ENCODE peak calls at places on chromosomes 6 and 20, in ten cellular contexts. X is epithelial cell of esophagus, O is AG09309, P is LNCaP clone FGC, S is uterus, I is right lobe of liver, Y is psoas muscle, W is cardiac fibroblast, C is Peyer's patch, J is PC-9. R is an unnamed sample.

GRCh38 chr20:21677781-21678180 is 27.7 kb upstream of the PAX1 start:
- DNase-seq in X (no peak), O (no peak), P (no peak), S (no peak), I (no peak), Y (no peak), W (no peak), C (no peak), J (no peak), R (no peak)

GRCh38 chr6:105301756-105302616 is 100.9 kb downstream of the PREP start:
- DNase-seq in X (no peak), O (no peak), P (peak), S (no peak), I (no peak), Y (no peak), W (no peak), C (no peak), J (no peak), R (no peak)

GRCh38 chr20:49100934-49101333 is 54.8 kb downstream of the CSE1L start:
- DNase-seq in X (no peak), O (no peak), P (no peak), S (no peak), I (no peak), Y (no peak), W (no peak), C (no peak), J (no peak), R (no peak)

GRCh38 chr20:2745936-2746635 is 53.5 kb downstream of the EBF4 start:
- DNase-seq in X (no peak), O (no peak), P (no peak), S (no peak), I (no peak), Y (no peak), W (no peak), C (peak), J (no peak), R (no peak)

GRCh38 chr6:139080255-139080920 is 51.8 kb downstream of the ABRACL start:
- DNase-seq in X (peak), O (no peak), P (no peak), S (no peak), I (no peak), Y (peak), W (peak), C (no peak), J (no peak), R (no peak)

GRCh38 chr20:19095762-19096161 is 116.7 kb upstream of the SLC24A3 start:
- DNase-seq in X (no peak), O (no peak), P (no peak), S (no peak), I (no peak), Y (no peak), W (no peak), C (no peak), J (no peak), R (no peak)

GRCh38 chr6:126232671-126233070 is 107.2 kb upstream of the CENPW start:
- DNase-seq in X (no peak), O (no peak), P (no peak), S (no peak), I (no peak), Y (no peak), W (no peak), C (no peak), J (no peak), R (no peak)

GRCh38 chr6:43570876-43571441 is 4.9 kb downstream of the XPO5 start:
- DNase-seq in X (peak), O (no peak), P (peak), S (no peak), I (no peak), Y (no peak), W (peak), C (no peak), J (no peak), R (no peak)

GRCh38 chr6:41698350-41698781 is 37.0 kb downstream of the TFEB start:
- DNase-seq in X (no peak), O (peak), P (no peak), S (no peak), I (no peak), Y (no peak), W (peak), C (no peak), J (peak), R (no peak)

GRCh38 chr6:131116755-131117360 is 18.4 kb upstream of the AKAP7 start:
- DNase-seq in X (peak), O (no peak), P (no peak), S (no peak), I (no peak), Y (no peak), W (peak), C (no peak), J (no peak), R (no peak)

GRCh38 chr6:158110986-158111385 is 57.1 kb downstream of the SERAC1 start:
- DNase-seq in X (no peak), O (no peak), P (no peak), S (no peak), I (no peak), Y (no peak), W (no peak), C (no peak), J (no peak), R (no peak)

GRCh38 chr6:64146094-64146493 is 510.5 kb downstream of the PHF3 start:
- DNase-seq in X (peak), O (no peak), P (no peak), S (no peak), I (no peak), Y (no peak), W (no peak), C (no peak), J (no peak), R (no peak)

GRCh38 chr20:63941282-63942060 is 14.7 kb downstream of the UCKL1 start:
- DNase-seq in X (peak), O (no peak), P (no peak), S (peak), I (peak), Y (peak), W (no peak), C (peak), J (no peak), R (no peak)

GRCh38 chr6:149766156-149766768 is 16.7 kb downstream of the PCMT1 start:
- DNase-seq in X (peak), O (peak), P (no peak), S (no peak), I (no peak), Y (no peak), W (peak), C (peak), J (no peak), R (no peak)

GRCh38 chr20:35871311-35871771 is 83.0 kb downstream of the SCAND1 start:
- DNase-seq in X (peak), O (no peak), P (no peak), S (peak), I (no peak), Y (no peak), W (peak), C (no peak), J (peak), R (no peak)

GRCh38 chr6:43812850-43813584 is 43.0 kb downstream of the VEGFA start:
- DNase-seq in X (no peak), O (no peak), P (no peak), S (no peak), I (no peak), Y (no peak), W (no peak), C (peak), J (peak), R (no peak)

GRCh38 chr6:127475823-127476176 is 16.6 kb upstream of the KIAA0408 start:
- DNase-seq in X (peak), O (no peak), P (no peak), S (no peak), I (no peak), Y (peak), W (no peak), C (no peak), J (no peak), R (peak)

GRCh38 chr6:46116289-46116688 is 13.5 kb upstream of the ENPP4 start:
- DNase-seq in X (no peak), O (no peak), P (no peak), S (no peak), I (no peak), Y (no peak), W (no peak), C (no peak), J (no peak), R (no peak)

GRCh38 chr6:151475653-151476523 is 17.9 kb upstream of the CCDC170 start:
- DNase-seq in X (peak), O (no peak), P (no peak), S (peak), I (no peak), Y (no peak), W (peak), C (peak), J (peak), R (no peak)

GRCh38 chr6:43628392-43629103 is 516 bp downstream of the GTPBP2 start:
- DNase-seq in X (peak), O (no peak), P (no peak), S (peak), I (peak), Y (peak), W (peak), C (peak), J (peak), R (no peak)

GRCh38 chr6:36324715-36325114 is 12.0 kb downstream of the BNIP5 start:
- DNase-seq in X (no peak), O (no peak), P (no peak), S (no peak), I (no peak), Y (no peak), W (no peak), C (no peak), J (no peak), R (no peak)

GRCh38 chr6:37103169-37104039 is 66.5 kb upstream of the PIM1 start:
- DNase-seq in X (peak), O (no peak), P (peak), S (peak), I (peak), Y (peak), W (no peak), C (peak), J (peak), R (no peak)

GRCh38 chr6:119112856-119113530 is 34.5 kb upstream of the FAM184A start:
- DNase-seq in X (no peak), O (no peak), P (no peak), S (no peak), I (no peak), Y (no peak), W (peak), C (no peak), J (no peak), R (no peak)

GRCh38 chr6:48069280-48069679 is 41.7 kb downstream of the PTCHD4 start:
- DNase-seq in X (no peak), O (no peak), P (no peak), S (no peak), I (no peak), Y (no peak), W (no peak), C (no peak), J (no peak), R (no peak)

GRCh38 chr6:46876126-46876525 is 45.6 kb downstream of the ADGRF5 start:
- DNase-seq in X (peak), O (no peak), P (no peak), S (peak), I (peak), Y (no peak), W (peak), C (no peak), J (peak), R (no peak)

GRCh38 chr6:9516207-9516606 is 898.7 kb downstream of the TFAP2A start:
- DNase-seq in X (peak), O (no peak), P (no peak), S (no peak), I (no peak), Y (no peak), W (peak), C (no peak), J (peak), R (no peak)

GRCh38 chr20:48070961-48071645 is 285.8 kb upstream of the SULF2 start:
- DNase-seq in X (no peak), O (no peak), P (no peak), S (peak), I (no peak), Y (no peak), W (no peak), C (no peak), J (no peak), R (no peak)

GRCh38 chr6:67629268-67629667 is 1005.8 kb upstream of the ADGRB3 start:
- DNase-seq in X (no peak), O (no peak), P (no peak), S (no peak), I (no peak), Y (no peak), W (peak), C (no peak), J (no peak), R (no peak)
- TF ChIP-seq CTCF in X (no peak), O (no peak), P (no peak), S (no peak), I (no peak), Y (no peak), W (no peak), C (no peak), J (no peak), R (no peak)

DNA sequence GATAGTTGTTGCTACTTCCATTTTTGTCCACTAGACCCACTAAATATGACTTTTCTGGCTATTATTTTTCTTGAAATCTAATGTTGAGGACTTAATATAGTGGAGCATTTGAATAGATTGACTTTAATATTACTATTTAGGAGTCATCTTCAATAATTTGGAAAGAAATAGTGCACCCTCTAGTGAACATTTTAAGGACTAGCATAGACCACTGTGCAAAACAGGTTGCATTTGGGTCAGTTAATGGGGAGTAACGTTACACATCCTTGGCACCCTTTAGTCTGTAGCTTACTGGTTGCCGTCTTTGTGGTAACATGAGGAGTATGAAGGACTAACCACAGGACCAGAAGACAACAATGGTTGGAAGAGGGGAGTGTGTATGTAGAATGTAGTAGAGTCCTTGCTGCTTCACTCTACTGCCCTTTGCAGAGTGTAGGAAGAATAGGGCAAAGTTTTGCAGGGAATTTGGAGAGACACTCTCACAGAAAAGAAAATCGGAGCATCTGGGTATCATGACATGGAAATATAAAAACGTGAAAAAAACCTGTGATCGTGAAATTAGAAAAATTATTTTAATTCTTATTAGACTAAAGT is 25.2 kb downstream of the RFPL4B start:
- DNase-seq in X (peak), O (peak), P (no peak), S (no peak), I (no peak), Y (no peak), W (peak), C (no peak), J (no peak), R (no peak)
- TF ChIP-seq CTCF in X (peak), O (peak), P (peak), S (peak), I (peak), Y (peak), W (peak), C (peak), J (peak), R (peak)

DNA sequence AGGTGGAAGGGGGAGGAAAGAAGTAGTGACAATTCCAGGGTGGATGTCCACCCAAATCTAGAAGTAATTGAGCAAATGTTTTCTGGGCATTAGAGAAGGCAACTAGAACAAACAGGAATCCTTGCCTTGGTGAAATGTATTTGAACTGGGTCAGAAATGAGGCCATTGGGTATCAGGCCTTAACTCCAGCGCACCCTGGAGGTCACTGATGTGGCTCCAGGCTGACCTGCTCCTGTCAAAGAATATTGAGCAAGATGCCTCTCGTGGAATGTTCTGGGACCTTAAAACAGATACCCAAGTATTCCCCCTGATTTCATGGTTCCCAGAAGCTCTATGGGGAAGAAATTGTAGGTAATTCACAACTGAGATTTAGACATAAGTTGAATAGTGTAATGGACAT is 6.9 kb downstream of the HLA-DPB1 start:
- DNase-seq in X (peak), O (no peak), P (no peak), S (peak), I (peak), Y (peak), W (peak), C (peak), J (no peak), R (no peak)
- TF ChIP-seq CTCF in X (peak), O (no peak), P (peak), S (no peak), I (peak), Y (peak), W (peak), C (peak), J (peak), R (peak)

GRCh38 chr20:6265204-6265904 is 142.5 kb upstream of the FERMT1 start:
- DNase-seq in X (peak), O (peak), P (peak), S (no peak), I (no peak), Y (no peak), W (peak), C (no peak), J (no peak), R (no peak)
- TF ChIP-seq CTCF in X (peak), O (peak), P (peak), S (peak), I (peak), Y (peak), W (peak), C (peak), J (peak), R (peak)

GRCh38 chr6:25700841-25701240 is 48.8 kb downstream of the SCGN start:
- DNase-seq in X (no peak), O (no peak), P (no peak), S (no peak), I (no peak), Y (no peak), W (no peak), C (no peak), J (no peak), R (no peak)
- TF ChIP-seq CTCF in X (no peak), O (no peak), P (no peak), S (no peak), I (no peak), Y (no peak), W (no peak), C (no peak), J (no peak), R (no peak)